ENCODE peak calls at places on chromosomes 4 and X, in four cellular contexts. One of them, this sample, is unnamed.

GRCh38 chrX:102746134-102746584 is 25.6 kb downstream of the GPRASP3 start:
- DNase-seq in stimulated activated CD4-positive, alpha-beta T cell treated with anti-CD3 and anti-CD28 coated beads, Interleukin-2, amount 100 ng/mL, for 24 hours: peak; percentile 29
- DNase-seq in HEK293T: no peak
- DNase-seq in ELR: peak; percentile 50
- DNase-seq in this sample: no peak

GRCh38 chr4:73222466-73223257 is 35.9 kb downstream of the ANKRD17 start:
- DNase-seq in stimulated activated CD4-positive, alpha-beta T cell treated with anti-CD3 and anti-CD28 coated beads, Interleukin-2, amount 100 ng/mL, for 24 hours: peak; percentile 7
- DNase-seq in HEK293T: peak; percentile 73
- DNase-seq in ELR: peak; percentile 96
- DNase-seq in this sample: peak; percentile 76

GRCh38 chr4:75686346-75686745 is 13.1 kb upstream of the G3BP2 start:
- DNase-seq in HEK293T: no peak
- DNase-seq in stimulated activated CD4-positive, alpha-beta T cell treated with anti-CD3 and anti-CD28 coated beads, Interleukin-2, amount 100 ng/mL, for 24 hours: peak; percentile 7
- DNase-seq in ELR: no peak
- DNase-seq in this sample: no peak

GRCh38 chrX:40773809-40774208 is 38.5 kb upstream of the MED14 start:
- DNase-seq in ELR: peak; percentile 81
- DNase-seq in stimulated activated CD4-positive, alpha-beta T cell treated with anti-CD3 and anti-CD28 coated beads, Interleukin-2, amount 100 ng/mL, for 24 hours: no peak
- DNase-seq in HEK293T: no peak
- DNase-seq in this sample: peak; percentile 33

GRCh38 chrX:94831364-94831763 is 1157.4 kb downstream of the FAM133A start:
- DNase-seq in HEK293T: no peak
- DNase-seq in ELR: peak; percentile 2
- DNase-seq in stimulated activated CD4-positive, alpha-beta T cell treated with anti-CD3 and anti-CD28 coated beads, Interleukin-2, amount 100 ng/mL, for 24 hours: no peak
- DNase-seq in this sample: no peak

GRCh38 chrX:39725928-39726619 is 371.7 kb downstream of the BCOR start:
- DNase-seq in HEK293T: no peak
- DNase-seq in stimulated activated CD4-positive, alpha-beta T cell treated with anti-CD3 and anti-CD28 coated beads, Interleukin-2, amount 100 ng/mL, for 24 hours: no peak
- DNase-seq in ELR: peak; percentile 81
- DNase-seq in this sample: no peak

GRCh38 chrX:21166302-21166982 is 207.8 kb upstream of the CNKSR2 start:
- DNase-seq in HEK293T: no peak
- DNase-seq in stimulated activated CD4-positive, alpha-beta T cell treated with anti-CD3 and anti-CD28 coated beads, Interleukin-2, amount 100 ng/mL, for 24 hours: no peak
- DNase-seq in ELR: peak; percentile 51
- DNase-seq in this sample: peak; percentile 19

GRCh38 chrX:74349387-74349786 is 45.4 kb downstream of the ZCCHC13 start:
- DNase-seq in ELR: peak; percentile 80
- DNase-seq in HEK293T: no peak
- DNase-seq in stimulated activated CD4-positive, alpha-beta T cell treated with anti-CD3 and anti-CD28 coated beads, Interleukin-2, amount 100 ng/mL, for 24 hours: no peak
- DNase-seq in this sample: peak; percentile 1

GRCh38 chr4:23630110-23630509 is 259.7 kb downstream of the PPARGC1A start:
- DNase-seq in HEK293T: no peak
- DNase-seq in ELR: no peak
- DNase-seq in stimulated activated CD4-positive, alpha-beta T cell treated with anti-CD3 and anti-CD28 coated beads, Interleukin-2, amount 100 ng/mL, for 24 hours: no peak
- DNase-seq in this sample: no peak

GRCh38 chr4:79164961-79165610 is 160.8 kb downstream of the NAA11 start:
- DNase-seq in ELR: no peak
- DNase-seq in HEK293T: no peak
- DNase-seq in stimulated activated CD4-positive, alpha-beta T cell treated with anti-CD3 and anti-CD28 coated beads, Interleukin-2, amount 100 ng/mL, for 24 hours: no peak
- DNase-seq in this sample: no peak

GRCh38 chr4:86250616-86251015 is 109.2 kb downstream of the MAPK10 start:
- DNase-seq in HEK293T: no peak
- DNase-seq in ELR: no peak
- DNase-seq in stimulated activated CD4-positive, alpha-beta T cell treated with anti-CD3 and anti-CD28 coated beads, Interleukin-2, amount 100 ng/mL, for 24 hours: no peak
- DNase-seq in this sample: no peak

GRCh38 chr4:57405359-57405758 is 295.2 kb upstream of the IGFBP7 start:
- DNase-seq in ELR: peak; percentile 97
- DNase-seq in stimulated activated CD4-positive, alpha-beta T cell treated with anti-CD3 and anti-CD28 coated beads, Interleukin-2, amount 100 ng/mL, for 24 hours: no peak
- DNase-seq in HEK293T: no peak
- DNase-seq in this sample: peak; percentile 1

GRCh38 chrX:20685652-20686051 is 418.9 kb upstream of the RPS6KA3 start:
- DNase-seq in stimulated activated CD4-positive, alpha-beta T cell treated with anti-CD3 and anti-CD28 coated beads, Interleukin-2, amount 100 ng/mL, for 24 hours: no peak
- DNase-seq in HEK293T: no peak
- DNase-seq in ELR: no peak
- DNase-seq in this sample: no peak

GRCh38 chr4:135120190-135120589 is 918.6 kb upstream of the PABPC4L start:
- DNase-seq in stimulated activated CD4-positive, alpha-beta T cell treated with anti-CD3 and anti-CD28 coated beads, Interleukin-2, amount 100 ng/mL, for 24 hours: no peak
- DNase-seq in ELR: no peak
- DNase-seq in HEK293T: no peak
- DNase-seq in this sample: no peak

GRCh38 chr4:85498068-85498733 is 23.3 kb downstream of the ARHGAP24 start:
- DNase-seq in ELR: peak; percentile 85
- DNase-seq in stimulated activated CD4-positive, alpha-beta T cell treated with anti-CD3 and anti-CD28 coated beads, Interleukin-2, amount 100 ng/mL, for 24 hours: no peak
- DNase-seq in HEK293T: no peak
- DNase-seq in this sample: no peak

This sample was measured in Caki2.